ENCODE peak calls at places on chromosomes 7 and 10, in eight cellular contexts. E is transverse colon; Q is ureter; K is head of caudate nucleus; V is endothelial cell; B is stimulated activated CD4-positive, alpha-beta T cell treated with anti-CD3 and anti-CD28 coated beads, Interleukin-1b, Interleukin-23, amount 100 ng/mL, for 1 hour; W is heart right ventricle; P is Right ventricle myocardium superior. S is an unnamed sample.
A peak's percentile ranks its signal among the peaks of the same experiment; 100 is the strongest.

GRCh38 chr10:20596911-20597310 is 300.2 kb downstream of the NEBL start:
- DNase-seq in E (no peak), Q (no peak), K (no peak), V (no peak), B (no peak), W (no peak), P (no peak), S (no peak)

GRCh38 chr7:71132521-71133231 is 732 bp downstream of the GALNT17 start:
- DNase-seq in E (no peak), Q (no peak), K (peak; percentile 25), V (peak; percentile 3), B (no peak), W (no peak), P (peak; percentile 46), S (no peak)

GRCh38 chr10:112024079-112024478 is 159.5 kb downstream of the GPAM start:
- DNase-seq in E (no peak), Q (no peak), K (no peak), V (no peak), B (no peak), W (no peak), P (no peak), S (no peak)

GRCh38 chr10:125844673-125845300 is 21.4 kb downstream of the BCCIP start:
- DNase-seq in E (no peak), Q (no peak), K (peak; percentile 26), V (no peak), B (no peak), W (no peak), P (no peak), S (no peak)

GRCh38 chr7:1520574-1521234 is 9.8 kb upstream of the MAFK start:
- DNase-seq in E (no peak), Q (no peak), K (no peak), V (no peak), B (no peak), W (no peak), P (no peak), S (no peak)

GRCh38 chr10:24128066-24128751 is 80.7 kb upstream of the KIAA1217 start:
- DNase-seq in E (no peak), Q (no peak), K (no peak), V (no peak), B (no peak), W (no peak), P (no peak), S (no peak)

GRCh38 chr10:71314028-71314693 is 4.9 kb upstream of the SLC29A3 start:
- DNase-seq in E (peak; percentile 61), Q (no peak), K (peak; percentile 71), V (peak; percentile 46), B (peak; percentile 17), W (peak; percentile 48), P (peak; percentile 68), S (peak; percentile 48)

GRCh38 chr10:124183617-124184016 is 90.2 kb upstream of the CHST15 start:
- DNase-seq in E (no peak), Q (no peak), K (no peak), V (no peak), B (no peak), W (no peak), P (no peak), S (no peak)

GRCh38 chr7:12403287-12404181 is at the start of gene VWDE:
- DNase-seq in E (peak; percentile 71), Q (peak; percentile 46), K (peak; percentile 73), V (peak; percentile 37), B (no peak), W (no peak), P (peak; percentile 42), S (peak; percentile 56)

GRCh38 chr7:19275000-19275399 is 129.8 kb upstream of the FERD3L start:
- DNase-seq in E (no peak), Q (no peak), K (no peak), V (no peak), B (no peak), W (no peak), P (no peak), S (no peak)

S was measured in stimulated activated naive CD4-positive, alpha-beta T cell treated with Interleukin-2 at 50 U/mL for 16 hours.